ENCODE peak calls at places on chromosomes 7 and 10, in four cellular contexts. N is NCI-H345, E is spleen, M is NCI-H2029 treated with DMSO at 0.1 percent for 48 hours. T is an unnamed sample.

GRCh38 chr7:102008535-102009262 is 191.3 kb downstream of the CUX1 start:
- DNase-seq in N (peak; percentile 89), E (no peak), M (peak; percentile 22), T (no peak)

GRCh38 chr7:102439963-102440795 is 6.8 kb downstream of the ORAI2 start:
- DNase-seq in N (no peak), E (no peak), M (no peak), T (no peak)

GRCh38 chr7:21413502-21413901 is 14.4 kb upstream of the SP4 start:
- DNase-seq in N (no peak), E (no peak), M (no peak), T (no peak)

GRCh38 chr7:140678081-140678815 is 5.5 kb downstream of the ADCK2 start:
- DNase-seq in N (no peak), E (peak; percentile 72), M (no peak), T (peak; percentile 77)

GRCh38 chr10:88835095-88835909 is 16.3 kb downstream of the ANKRD22 start:
- DNase-seq in N (peak; percentile 77), E (peak; percentile 94), M (peak; percentile 16), T (no peak)

GRCh38 chr7:75931676-75932075 is 16.7 kb downstream of the POR start:
- DNase-seq in N (peak; percentile 92), E (no peak), M (peak; percentile 67), T (no peak)

GRCh38 chr10:90866050-90866598 is 5.7 kb upstream of the RPP30 start:
- DNase-seq in N (no peak), E (no peak), M (no peak), T (no peak)

GRCh38 chr7:79308176-79308575 is 145.3 kb downstream of the MAGI2 start:
- DNase-seq in N (no peak), E (no peak), M (no peak), T (no peak)

GRCh38 chr7:43872401-43873165 is 3.3 kb upstream of the MRPS24 start:
- DNase-seq in N (no peak), E (peak; percentile 64), M (no peak), T (no peak)

GRCh38 chr10:71795248-71795647 is 21.9 kb upstream of the VSIR start:
- DNase-seq in N (no peak), E (no peak), M (no peak), T (no peak)

GRCh38 chr10:101062231-101063161 is 707 bp downstream of the KAZALD1 start:
- DNase-seq in N (peak; percentile 47), E (peak; percentile 90), M (no peak), T (no peak)

GRCh38 chr10:81179805-81180452 is 642.2 kb downstream of the SH2D4B start:
- DNase-seq in N (no peak), E (no peak), M (no peak), T (no peak)

GRCh38 chr7:70893422-70893821 is 238.5 kb upstream of the GALNT17 start:
- DNase-seq in N (no peak), E (no peak), M (no peak), T (no peak)

GRCh38 chr7:50359995-50360925 is 55.7 kb downstream of the IKZF1 start:
- DNase-seq in N (no peak), E (peak; percentile 88), M (no peak), T (no peak)

GRCh38 chr7:44276571-44277101 is 48.8 kb downstream of the CAMK2B start:
- DNase-seq in N (no peak), E (peak; percentile 69), M (no peak), T (peak; percentile 70)

GRCh38 chr10:133314911-133315310 is 6.2 kb downstream of the ZNF511 start:
- DNase-seq in N (no peak), E (no peak), M (no peak), T (peak; percentile 72)

GRCh38 chr10:3516626-3517255 is 268.3 kb downstream of the KLF6 start:
- DNase-seq in N (no peak), E (no peak), M (no peak), T (no peak)

GRCh38 chr10:124232686-124233545 is 139.5 kb upstream of the CHST15 start:
- DNase-seq in N (no peak), E (no peak), M (no peak), T (no peak)

GRCh38 chr10:76743169-76743568 is 894.4 kb downstream of the KCNMA1 start:
- DNase-seq in N (no peak), E (no peak), M (no peak), T (no peak)

GRCh38 chr10:22988581-22989360 is 60.9 kb downstream of the ARMC3 start:
- DNase-seq in N (peak; percentile 69), E (no peak), M (peak; percentile 25), T (no peak)

GRCh38 chr7:54253036-54253373 is 289.2 kb upstream of the VSTM2A start:
- DNase-seq in N (no peak), E (no peak), M (no peak), T (no peak)

GRCh38 chr10:5811387-5811821 is 1.8 kb downstream of the GDI2 start:
- DNase-seq in N (no peak), E (no peak), M (no peak), T (no peak)

GRCh38 chr7:45597286-45597984 is 23.3 kb downstream of the ADCY1 start:
- DNase-seq in N (no peak), E (no peak), M (no peak), T (no peak)

GRCh38 chr10:11415095-11415494 is 196.4 kb downstream of the USP6NL start:
- DNase-seq in N (no peak), E (no peak), M (no peak), T (no peak)